ENCODE peak calls at places on chromosomes 13 and 19, in nine cellular contexts. L is stimulated activated CD8-positive, alpha-beta memory T cell treated with anti-CD3 and anti-CD28 coated beads, Interleukin-2, amount 100 ng/mL, for 1 hour; V is HCT116; D is stimulated activated CD4-positive, alpha-beta T cell treated with anti-CD3 and anti-CD28 coated beads, Interleukin-4, amount 100 ng/mL, for 48 hours; A is type B pancreatic cell; K is AG04450; G is effector memory CD4-positive, alpha-beta T cell; W is adrenal gland; Q is HFFc6. F is an unnamed sample.

GRCh38 chr19:38715540-38715939 is 28.7 kb downstream of the CAPN12 start:
- DNase-seq in L (no peak), V (no peak), D (no peak), A (no peak), K (no peak), G (no peak), W (no peak), Q (no peak), F (no peak)

GRCh38 chr19:48506138-48506733 is 5.4 kb downstream of the LMTK3 start:
- DNase-seq in L (no peak), V (no peak), D (no peak), A (no peak), K (no peak), G (no peak), W (peak), Q (peak), F (no peak)

GRCh38 chr19:30360378-30361106 is 11.6 kb upstream of the ZNF536 start:
- DNase-seq in L (no peak), V (no peak), D (no peak), A (no peak), K (no peak), G (no peak), W (no peak), Q (no peak), F (no peak)

GRCh38 chr13:52850396-52851152 is 2.1 kb upstream of the PCDH8 start:
- DNase-seq in L (no peak), V (no peak), D (no peak), A (peak), K (no peak), G (no peak), W (peak), Q (no peak), F (no peak)

GRCh38 chr13:106109391-106109791 is 426.1 kb downstream of the EFNB2 start:
- DNase-seq in L (no peak), V (no peak), D (no peak), A (no peak), K (no peak), G (no peak), W (no peak), Q (peak), F (no peak)

GRCh38 chr13:24267801-24268200 is 41.6 kb upstream of the C1QTNF9 start:
- DNase-seq in L (no peak), V (no peak), D (no peak), A (no peak), K (no peak), G (no peak), W (peak), Q (no peak), F (no peak)

GRCh38 chr13:44312898-44313551 is 60.6 kb upstream of the SERP2 start:
- DNase-seq in L (no peak), V (peak), D (no peak), A (no peak), K (peak), G (no peak), W (no peak), Q (peak), F (no peak)

GRCh38 chr19:1441677-1442438 is 3.7 kb downstream of the RPS15 start:
- DNase-seq in L (no peak), V (no peak), D (no peak), A (no peak), K (no peak), G (no peak), W (no peak), Q (no peak), F (no peak)

GRCh38 chr13:41658057-41658642 is 200.8 kb downstream of the RGCC start:
- DNase-seq in L (no peak), V (no peak), D (no peak), A (no peak), K (peak), G (no peak), W (no peak), Q (no peak), F (no peak)

GRCh38 chr19:44845286-44845611 is 848 bp upstream of the NECTIN2 start:
- DNase-seq in L (no peak), V (no peak), D (no peak), A (no peak), K (no peak), G (no peak), W (no peak), Q (no peak), F (no peak)

GRCh38 chr19:58474291-58474996 is 1.7 kb upstream of the ZNF446 start:
- DNase-seq in L (no peak), V (no peak), D (no peak), A (no peak), K (peak), G (no peak), W (no peak), Q (peak), F (no peak)

GRCh38 chr13:51590966-51591627 is 6.8 kb downstream of the WDFY2 start:
- DNase-seq in L (no peak), V (no peak), D (no peak), A (no peak), K (peak), G (no peak), W (peak), Q (peak), F (no peak)

GRCh38 chr19:39497850-39498261 is 891 bp upstream of the DLL3 start:
- DNase-seq in L (no peak), V (no peak), D (no peak), A (peak), K (no peak), G (no peak), W (no peak), Q (no peak), F (no peak)

GRCh38 chr13:74166286-74166685 is 32.1 kb upstream of the KLF12 start:
- DNase-seq in L (no peak), V (no peak), D (no peak), A (no peak), K (no peak), G (no peak), W (no peak), Q (no peak), F (no peak)

GRCh38 chr19:1486720-1487575 is 3.2 kb downstream of the PCSK4 start:
- DNase-seq in L (no peak), V (no peak), D (no peak), A (no peak), K (no peak), G (no peak), W (no peak), Q (no peak), F (no peak)

GRCh38 chr19:57587529-57587928 is 3.6 kb downstream of the ZIK1 start:
- DNase-seq in L (no peak), V (no peak), D (no peak), A (no peak), K (peak), G (no peak), W (no peak), Q (peak), F (no peak)

GRCh38 chr13:99693812-99694211 is 192.5 kb downstream of the TM9SF2 start:
- DNase-seq in L (no peak), V (no peak), D (no peak), A (no peak), K (no peak), G (no peak), W (no peak), Q (no peak), F (no peak)

GRCh38 chr19:43997631-43998290 is 5.0 kb upstream of the ZNF230 start:
- DNase-seq in L (no peak), V (no peak), D (no peak), A (no peak), K (no peak), G (no peak), W (peak), Q (no peak), F (no peak)

GRCh38 chr13:33639158-33639557 is 178.8 kb upstream of the RFC3 start:
- DNase-seq in L (no peak), V (no peak), D (no peak), A (no peak), K (peak), G (no peak), W (peak), Q (peak), F (no peak)

GRCh38 chr13:60957816-60958215 is 457.8 kb downstream of the PCDH20 start:
- DNase-seq in L (no peak), V (no peak), D (no peak), A (no peak), K (no peak), G (no peak), W (no peak), Q (no peak), F (no peak)

GRCh38 chr13:73702419-73703071 is 431.7 kb downstream of the KLF12 start:
- DNase-seq in L (peak), V (no peak), D (no peak), A (no peak), K (no peak), G (peak), W (no peak), Q (no peak), F (no peak)

GRCh38 chr13:43991773-43992201 is 112.1 kb downstream of the LACC1 start:
- DNase-seq in L (no peak), V (no peak), D (no peak), A (no peak), K (no peak), G (no peak), W (no peak), Q (no peak), F (no peak)

GRCh38 chr13:37616131-37616530 is 17.6 kb upstream of the POSTN start:
- DNase-seq in L (no peak), V (no peak), D (no peak), A (no peak), K (no peak), G (no peak), W (no peak), Q (peak), F (no peak)

GRCh38 chr13:67410645-67411044 is 180.5 kb upstream of the PCDH9 start:
- DNase-seq in L (no peak), V (no peak), D (no peak), A (no peak), K (no peak), G (no peak), W (no peak), Q (no peak), F (no peak)

GRCh38 chr13:109611912-109612691 is 174.3 kb downstream of the IRS2 start:
- DNase-seq in L (no peak), V (no peak), D (no peak), A (no peak), K (no peak), G (no peak), W (no peak), Q (no peak), F (no peak)

GRCh38 chr19:1151917-1152601 is 22.0 kb downstream of the SBNO2 start:
- DNase-seq in L (no peak), V (no peak), D (no peak), A (no peak), K (no peak), G (no peak), W (no peak), Q (no peak), F (no peak)

GRCh38 chr13:112917056-112917664 is 51.9 kb upstream of the MCF2L start:
- DNase-seq in L (no peak), V (no peak), D (no peak), A (no peak), K (no peak), G (no peak), W (no peak), Q (no peak), F (no peak)

GRCh38 chr13:110068176-110068473 is 238.8 kb downstream of the COL4A1 start:
- DNase-seq in L (no peak), V (no peak), D (no peak), A (no peak), K (no peak), G (no peak), W (no peak), Q (no peak), F (no peak)

GRCh38 chr13:106028916-106029315 is 506.5 kb downstream of the EFNB2 start:
- DNase-seq in L (no peak), V (no peak), D (no peak), A (no peak), K (no peak), G (no peak), W (no peak), Q (peak), F (no peak)

GRCh38 chr19:32646556-32646955 is 28.4 kb downstream of the ANKRD27 start:
- DNase-seq in L (no peak), V (no peak), D (no peak), A (no peak), K (no peak), G (no peak), W (no peak), Q (no peak), F (no peak)

GRCh38 chr19:46378268-46378667 is 31.4 kb downstream of the PPP5C start:
- DNase-seq in L (no peak), V (no peak), D (no peak), A (no peak), K (no peak), G (no peak), W (no peak), Q (peak), F (no peak)

GRCh38 chr19:31892060-31892459 is 453.4 kb upstream of the ZNF507 start:
- DNase-seq in L (no peak), V (no peak), D (no peak), A (no peak), K (no peak), G (no peak), W (no peak), Q (no peak), F (no peak)